ENCODE peak calls at places on chromosomes 16 and 17, in five cellular contexts. T is tibial nerve, I is right atrium auricular region, U is GM10248, Q is ovary. J is an unnamed sample.

GRCh38 chr17:45833826-45834439 is 10.7 kb upstream of the SPPL2C start:
- DNase-seq in T (no peak), I (no peak), U (no peak), Q (no peak), J (no peak)

GRCh38 chr16:1745181-1745899 is 26.0 kb downstream of the NME3 start:
- DNase-seq in T (no peak), I (no peak), U (no peak), Q (no peak), J (no peak)

GRCh38 chr17:75447951-75448856 is 8.2 kb upstream of the TMEM94 start:
- DNase-seq in T (no peak), I (no peak), U (no peak), Q (no peak), J (no peak)

GRCh38 chr17:2384439-2385127 is 16.3 kb downstream of the MNT start:
- DNase-seq in T (no peak), I (no peak), U (no peak), Q (no peak), J (no peak)

GRCh38 chr17:27544350-27545131 is 86.4 kb upstream of the LGALS9 start:
- DNase-seq in T (no peak), I (no peak), U (peak), Q (no peak), J (peak)

GRCh38 chr16:1337486-1337885 is 4.0 kb downstream of the BAIAP3 start:
- DNase-seq in T (no peak), I (no peak), U (no peak), Q (no peak), J (no peak)

GRCh38 chr17:80030730-80031410 is 4.8 kb downstream of the TBC1D16 start:
- DNase-seq in T (no peak), I (no peak), U (no peak), Q (no peak), J (no peak)

GRCh38 chr17:5526821-5527598 is 40.6 kb downstream of the MIS12 start:
- DNase-seq in T (no peak), I (peak), U (peak), Q (no peak), J (peak)

GRCh38 chr17:29620271-29620670 is 2.4 kb downstream of the CORO6 start:
- DNase-seq in T (no peak), I (no peak), U (no peak), Q (no peak), J (no peak)

GRCh38 chr16:17303101-17303500 is 167.7 kb downstream of the XYLT1 start:
- DNase-seq in T (no peak), I (no peak), U (no peak), Q (no peak), J (peak)

GRCh38 chr17:33562792-33563191 is 269.7 kb upstream of the ASIC2 start:
- DNase-seq in T (no peak), I (no peak), U (no peak), Q (no peak), J (no peak)
- TF ChIP-seq CTCF in T (no peak), I (no peak), U (no peak), Q (no peak), J (no peak)

GRCh38 chr16:84726670-84727467 is 27.1 kb downstream of the USP10 start:
- DNase-seq in T (no peak), I (no peak), U (peak), Q (no peak), J (peak)

GRCh38 chr16:84725481-84726078 is 25.8 kb downstream of the USP10 start:
- DNase-seq in T (no peak), I (no peak), U (no peak), Q (no peak), J (no peak)

GRCh38 chr16:84728853-84729424 is 29.1 kb downstream of the USP10 start:
- DNase-seq in T (no peak), I (no peak), U (no peak), Q (no peak), J (no peak)

GRCh38 chr16:84724619-84725307 is 25.0 kb downstream of the USP10 start:
- DNase-seq in T (no peak), I (no peak), U (peak), Q (no peak), J (no peak)

DNA sequence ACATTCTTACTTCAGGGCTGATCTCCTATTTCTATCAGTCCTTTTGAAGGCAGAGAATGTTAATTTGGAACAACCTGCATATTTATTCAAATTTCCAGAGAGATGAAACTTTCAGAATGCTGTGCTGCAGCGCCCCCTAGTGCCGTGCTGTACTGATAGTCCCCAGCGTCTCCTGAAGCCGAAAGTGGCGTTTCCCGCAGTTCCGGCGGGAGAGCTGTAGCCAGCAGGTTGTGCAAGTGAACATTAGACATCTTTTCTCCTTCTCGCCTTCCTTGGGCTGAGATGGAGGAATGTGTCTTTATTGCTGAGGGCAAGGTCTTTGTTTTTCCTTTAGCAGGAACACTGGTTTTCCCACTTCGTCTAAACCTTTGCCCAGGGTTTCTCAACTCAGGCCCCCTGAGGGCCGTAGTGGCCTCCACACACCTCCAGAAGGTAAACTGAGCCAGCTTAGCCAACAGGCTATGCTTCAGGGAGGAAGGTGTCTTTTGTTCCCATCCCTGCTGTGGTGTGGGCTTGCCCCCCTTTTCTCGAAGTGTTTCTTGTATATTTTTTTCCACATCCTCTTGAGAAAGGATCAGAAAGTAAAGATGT is 26.4 kb downstream of the USP10 start:
- DNase-seq in T (peak), I (peak), U (peak), Q (peak), J (peak)
- TF ChIP-seq CTCF in T (peak), I (peak), U (peak), Q (peak), J (peak)

GRCh38 chr17:48375356-48375755 is 54.7 kb downstream of the SKAP1 start:
- DNase-seq in T (no peak), I (no peak), U (no peak), Q (no peak), J (no peak)

GRCh38 chr17:48378238-48378637 is 51.8 kb downstream of the SKAP1 start:
- DNase-seq in T (no peak), I (no peak), U (no peak), Q (no peak), J (no peak)

GRCh38 chr17:48376926-48377325 is 53.1 kb downstream of the SKAP1 start:
- DNase-seq in T (no peak), I (no peak), U (no peak), Q (no peak), J (no peak)

GRCh38 chr17:48374650-48375230 is 55.3 kb downstream of the SKAP1 start:
- DNase-seq in T (no peak), I (no peak), U (peak), Q (no peak), J (peak)

DNA sequence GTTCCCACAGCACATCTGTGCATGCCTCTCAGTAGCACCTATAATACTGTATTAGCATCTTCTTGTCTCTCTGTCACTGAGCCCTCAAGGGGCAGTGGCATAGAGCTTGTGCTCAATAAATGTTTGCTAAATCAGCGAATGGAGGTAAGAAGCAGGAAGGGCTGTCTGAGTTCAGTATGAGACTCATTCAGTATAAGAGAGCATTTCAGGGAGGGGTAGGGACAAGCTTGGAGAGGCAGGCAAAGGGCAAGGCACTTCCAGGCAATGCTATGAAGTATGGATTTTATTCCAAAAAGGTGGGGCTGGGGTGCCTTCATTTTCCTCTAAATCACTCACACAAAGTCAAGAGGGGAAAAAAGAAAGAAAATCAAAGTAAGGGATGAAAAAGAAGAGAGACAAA is 51.3 kb downstream of the SKAP1 start:
- DNase-seq in T (no peak), I (no peak), U (no peak), Q (no peak), J (no peak)
- TF ChIP-seq CTCF in T (no peak), I (no peak), U (no peak), Q (no peak), J (no peak)

DNA sequence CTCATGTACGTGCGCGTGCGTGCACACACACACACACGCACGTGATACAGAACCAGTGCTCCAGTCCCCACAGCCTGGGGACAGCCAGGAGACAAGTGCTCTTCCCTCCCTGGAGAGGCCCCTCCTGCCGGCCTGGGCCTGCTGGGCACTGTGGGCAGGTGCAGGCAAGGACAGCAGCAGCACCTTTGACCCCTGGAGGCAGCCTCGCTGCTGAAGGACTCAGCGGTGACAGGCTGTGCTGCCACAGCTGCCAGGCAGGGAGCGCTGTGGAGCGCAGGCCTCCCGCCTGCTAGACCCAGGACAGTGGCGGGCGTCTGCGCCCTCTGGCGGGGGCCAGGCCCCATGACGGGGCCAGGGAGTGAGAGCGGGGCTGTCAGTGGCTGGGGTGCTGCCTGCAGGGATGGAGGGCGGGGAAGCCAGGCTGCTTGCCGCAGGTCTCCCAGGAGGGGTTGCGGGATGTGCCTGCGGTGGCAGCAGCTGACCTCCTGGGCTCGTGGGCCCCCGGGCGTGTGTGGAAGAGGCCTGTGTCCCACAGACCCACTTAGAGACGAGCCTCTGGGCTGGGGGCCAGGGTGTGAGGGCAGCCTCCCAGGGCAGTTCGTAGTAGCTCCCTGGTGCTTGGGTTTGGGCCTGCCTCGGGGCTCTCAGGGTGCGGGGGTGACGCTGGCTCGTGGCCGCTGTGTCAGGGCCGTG is 63.5 kb upstream of the PVALEF start:
- DNase-seq in T (peak), I (peak), U (peak), Q (peak), J (peak)
- TF ChIP-seq CTCF in T (peak), I (peak), U (peak), Q (peak), J (peak)

GRCh38 chr16:65740716-65741115 is 618.9 kb upstream of the CDH11 start:
- DNase-seq in T (no peak), I (no peak), U (no peak), Q (no peak), J (no peak)
- TF ChIP-seq CTCF in T (no peak), I (no peak), U (no peak), Q (no peak), J (no peak)

DNA sequence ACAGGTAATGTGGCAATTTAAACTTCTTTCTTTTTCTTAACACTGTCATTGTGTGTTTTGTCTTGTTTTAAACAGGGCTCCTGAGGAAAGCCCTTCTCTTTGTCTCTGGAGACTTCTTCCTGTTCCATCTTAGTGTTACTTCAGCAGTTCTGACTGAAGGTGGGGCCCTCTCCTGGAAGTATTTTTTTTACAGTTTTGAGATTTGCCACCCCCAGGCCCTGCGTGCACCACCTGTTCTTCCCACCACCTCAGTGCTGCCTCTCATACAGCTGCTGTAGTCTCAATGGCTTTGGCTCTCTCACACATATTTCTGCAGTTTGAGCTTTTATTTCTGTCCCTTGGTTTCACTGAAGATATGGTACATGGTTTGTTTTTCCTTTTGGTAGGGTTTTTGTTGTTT is 52.5 kb upstream of the ALDH3A1 start:
- DNase-seq in T (no peak), I (no peak), U (peak), Q (no peak), J (no peak)
- TF ChIP-seq CTCF in T (no peak), I (no peak), U (no peak), Q (no peak), J (no peak)

DNA sequence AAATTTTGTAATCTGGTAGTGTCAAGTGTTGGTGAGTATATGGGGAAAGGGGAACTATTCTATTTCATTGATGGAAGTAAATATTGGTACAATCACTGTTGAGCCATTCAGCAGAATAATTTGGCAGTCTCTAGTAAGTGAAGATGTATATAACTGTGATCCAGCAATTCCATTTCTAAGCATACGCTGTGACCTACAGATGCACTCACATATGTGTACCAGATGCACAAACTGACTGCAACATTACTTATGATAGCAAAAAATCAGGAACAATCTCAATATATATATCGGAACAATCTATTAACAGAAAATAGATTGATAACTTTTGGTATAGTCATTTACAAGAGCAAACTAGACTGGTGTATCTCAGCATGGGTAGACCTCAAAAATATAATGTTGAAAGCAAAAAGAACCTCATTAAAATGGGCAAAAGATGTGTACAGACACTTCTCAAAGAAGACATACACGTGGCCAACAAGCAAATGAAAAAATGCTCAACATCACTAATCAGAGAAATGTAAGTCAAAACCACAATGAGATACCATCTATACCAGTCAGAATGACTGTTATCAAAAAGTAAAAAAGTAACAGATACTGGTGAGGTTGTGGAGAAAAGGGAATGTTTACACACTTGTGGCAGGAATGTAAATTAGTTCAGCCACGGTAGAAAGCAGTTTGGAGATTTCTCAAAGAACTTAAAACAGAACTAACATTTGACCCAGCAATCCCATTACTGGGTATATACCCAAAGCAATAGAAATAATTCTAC is 20.8 kb downstream of the ADAP2 start:
- DNase-seq in T (no peak), I (no peak), U (no peak), Q (no peak), J (no peak)
- TF ChIP-seq CTCF in T (no peak), I (no peak), U (no peak), Q (no peak), J (no peak)